ENCODE peak calls at places on chromosomes 4 and X, in seven cellular contexts. O is NCI-H446 treated with DMSO at 0.1 percent for 48 hours, T is skeletal muscle cell, K is ACHN, Y is Peyer's patch, Z is fibroblast of the aortic adventitia, B is upper lobe of right lung. D is an unnamed sample.

GRCh38 chrX:104318330-104319009 is 63.7 kb upstream of the ESX1 start:
- DNase-seq in T (no peak), Z (peak; percentile 52), B (no peak), Y (peak; percentile 87), O (no peak), K (peak; percentile 57), D (no peak)

GRCh38 chr4:107183155-107183774 is 147.2 kb upstream of the DKK2 start:
- DNase-seq in O (no peak), Z (peak; percentile 78), T (peak; percentile 24), B (no peak), K (peak; percentile 55), Y (peak; percentile 58), D (peak; percentile 82)

GRCh38 chrX:30835373-30835772 is 53.7 kb downstream of the TAB3 start:
- DNase-seq in O (no peak), Y (no peak), B (no peak), K (no peak), T (no peak), Z (no peak), D (no peak)

GRCh38 chrX:148422531-148422930 is 77.9 kb upstream of the AFF2 start:
- DNase-seq in Z (peak; percentile 68), O (no peak), B (no peak), K (no peak), T (no peak), Y (no peak), D (no peak)

GRCh38 chr4:58144721-58145120 is 1034.5 kb upstream of the IGFBP7 start:
- DNase-seq in O (no peak), K (no peak), Y (no peak), Z (no peak), B (no peak), T (no peak), D (no peak)

GRCh38 chr4:117996891-117997290 is 37.4 kb upstream of the NDST3 start:
- DNase-seq in Z (no peak), O (peak; percentile 93), T (no peak), B (no peak), K (no peak), Y (no peak), D (no peak)

GRCh38 chr4:119628281-119629141 is at the start of gene PDE5A:
- DNase-seq in K (peak; percentile 71), B (peak; percentile 93), T (no peak), Y (peak; percentile 92), Z (peak; percentile 77), O (peak; percentile 36), D (peak; percentile 89)

GRCh38 chrX:45009371-45010000 is 136.5 kb downstream of the KDM6A start:
- DNase-seq in B (no peak), Z (peak; percentile 33), O (no peak), T (no peak), K (no peak), Y (no peak), D (no peak)

GRCh38 chrX:134933911-134934310 is 56.9 kb upstream of the SMIM10 start:
- DNase-seq in Y (no peak), K (peak; percentile 46), T (no peak), B (no peak), O (peak; percentile 81), Z (no peak), D (no peak)

GRCh38 chrX:128408842-128409241 is 356.6 kb upstream of the ACTRT1 start:
- DNase-seq in K (no peak), B (no peak), Y (no peak), O (no peak), T (no peak), Z (no peak), D (no peak)

GRCh38 chr4:69858683-69859082 is 1.3 kb downstream of the SULT1E1 start:
- DNase-seq in B (no peak), K (no peak), T (peak; percentile 35), O (no peak), Z (peak; percentile 65), Y (peak; percentile 44), D (no peak)

GRCh38 chr4:108622022-108622421 is 1.6 kb downstream of the RPL34 start:
- DNase-seq in Z (no peak), B (no peak), K (no peak), T (no peak), O (no peak), Y (no peak), D (no peak)

GRCh38 chr4:164856396-164856795 is 20.6 kb upstream of the APELA start:
- DNase-seq in Y (no peak), O (no peak), T (no peak), K (no peak), Z (no peak), B (no peak), D (no peak)

GRCh38 chrX:133495464-133496391 is 80.4 kb upstream of the GPC4 start:
- DNase-seq in K (no peak), O (peak; percentile 80), T (peak; percentile 47), Y (peak; percentile 49), B (no peak), Z (peak; percentile 88), D (no peak)

GRCh38 chr4:77742054-77742453 is 77.1 kb downstream of the CNOT6L start:
- DNase-seq in O (no peak), B (no peak), Z (peak; percentile 50), K (no peak), T (no peak), Y (no peak), D (no peak)

GRCh38 chr4:20253799-20254409 is 2.2 kb downstream of the SLIT2 start:
- DNase-seq in T (no peak), O (no peak), B (peak; percentile 66), K (peak; percentile 50), Y (peak; percentile 42), Z (peak; percentile 58), D (no peak)

GRCh38 chrX:68286980-68287379 is 146.3 kb downstream of the OPHN1 start:
- DNase-seq in O (no peak), Z (no peak), T (no peak), Y (no peak), K (no peak), B (no peak), D (no peak)

GRCh38 chr4:186554890-186555827 is at the start of gene MTNR1A:
- DNase-seq in O (no peak), K (no peak), Z (no peak), T (no peak), B (no peak), Y (no peak), D (no peak)

GRCh38 chrX:153883163-153883843 is 2.7 kb downstream of the L1CAM start:
- DNase-seq in B (no peak), O (no peak), T (no peak), Y (no peak), K (no peak), Z (no peak), D (no peak)

GRCh38 chr4:127988638-127989037 is 23.4 kb downstream of the ABHD18 start:
- DNase-seq in O (no peak), T (no peak), K (no peak), Y (no peak), B (no peak), Z (no peak), D (no peak)

GRCh38 chrX:24561121-24561520 is 86.0 kb downstream of the PCYT1B start:
- DNase-seq in T (no peak), Z (peak; percentile 30), K (peak; percentile 31), O (no peak), Y (no peak), B (no peak), D (peak; percentile 77)

GRCh38 chr4:5870701-5871100 is 22.2 kb downstream of the CRMP1 start:
- DNase-seq in T (no peak), K (no peak), O (no peak), Z (no peak), B (no peak), Y (no peak), D (peak; percentile 39)

GRCh38 chr4:453267-453666 is 45.7 kb downstream of the ZNF721 start:
- DNase-seq in K (no peak), T (no peak), B (no peak), O (no peak), Y (no peak), Z (no peak), D (no peak)

GRCh38 chrX:154515803-154516654 is at the start of gene FAM3A:
- DNase-seq in O (peak; percentile 69), Z (peak; percentile 84), K (peak; percentile 73), T (peak; percentile 69), Y (peak; percentile 97), B (peak; percentile 96), D (peak; percentile 92)

GRCh38 chr4:79050521-79050880 is 111.3 kb upstream of the PAQR3 start:
- DNase-seq in Y (no peak), K (no peak), B (no peak), O (peak; percentile 96), Z (no peak), T (no peak), D (no peak)

GRCh38 chrX:16993791-16994318 is 47.4 kb downstream of the REPS2 start:
- DNase-seq in Y (no peak), K (no peak), O (no peak), Z (no peak), B (no peak), T (no peak), D (peak; percentile 44)

GRCh38 chr4:74426101-74426500 is 18.8 kb upstream of the AREG start:
- DNase-seq in K (no peak), Y (no peak), B (no peak), T (peak; percentile 96), Z (peak; percentile 28), O (no peak), D (no peak)

GRCh38 chrX:43165343-43165920 is 387.5 kb upstream of the PPP1R2C start:
- DNase-seq in K (no peak), B (no peak), Z (no peak), Y (no peak), O (no peak), T (no peak), D (no peak)

GRCh38 chr4:185424905-185425599 is 712 bp downstream of the UFSP2 start:
- DNase-seq in K (no peak), O (no peak), Z (peak; percentile 62), Y (no peak), B (no peak), T (no peak), D (peak; percentile 41)

GRCh38 chr4:55409468-55410171 is 13.9 kb downstream of the TMEM165 start:
- DNase-seq in Z (peak; percentile 71), B (no peak), O (no peak), T (no peak), K (no peak), Y (peak; percentile 53), D (peak; percentile 67)

GRCh38 chr4:143506031-143506430 is 7.5 kb upstream of the SMARCA5 start:
- DNase-seq in T (no peak), Z (no peak), O (no peak), Y (no peak), B (no peak), K (no peak), D (no peak)

GRCh38 chrX:80876877-80877276 is 67.2 kb upstream of the BRWD3 start:
- DNase-seq in Y (no peak), K (peak; percentile 28), B (no peak), O (peak; percentile 2), T (no peak), Z (peak; percentile 68), D (peak; percentile 79)

GRCh38 chr4:8428288-8429097 is 12.0 kb downstream of the ACOX3 start:
- DNase-seq in Y (peak; percentile 92), K (peak; percentile 84), B (peak; percentile 94), O (peak; percentile 54), Z (peak; percentile 79), T (peak; percentile 45), D (peak; percentile 96)

GRCh38 chrX:71098302-71098701 is 2.7 kb downstream of the FOXO4 start:
- DNase-seq in O (no peak), T (no peak), B (peak; percentile 75), Y (peak; percentile 87), Z (peak; percentile 34), K (peak; percentile 44), D (peak; percentile 77)

GRCh38 chrX:136754641-136755040 is 26.1 kb downstream of the ARHGEF6 start:
- DNase-seq in K (no peak), Z (no peak), Y (no peak), O (no peak), B (no peak), T (peak; percentile 49), D (no peak)

GRCh38 chr4:95085118-95085833 is 327.5 kb downstream of the BMPR1B start:
- DNase-seq in Y (no peak), O (no peak), Z (no peak), B (no peak), T (no peak), K (no peak), D (no peak)